ENCODE peak calls at places on chromosomes 3 and 15, in ten cellular contexts. Y is mesendoderm, M is left cardiac atrium, A is WTC11, D is HCEC 1CT, X is HEK293T, H is AG09309, V is ecto neural progenitor cell, S is endothelial cell, O is activated T-cell treated with anti-CD3 and anti-CD28 coated beads for 1 hour. T is an unnamed sample.

GRCh38 chr15:60819860-60820259 is 340.9 kb upstream of the ICE2 start:
- DNase-seq in A (no peak), H (no peak), X (no peak), O (no peak), M (no peak), S (no peak), Y (no peak), V (peak), D (no peak), T (no peak)

GRCh38 chr15:77856718-77857346 is 220.7 kb downstream of the TBC1D2B start:
- DNase-seq in O (no peak), A (no peak), X (no peak), H (no peak), D (no peak), S (no peak), M (no peak), V (peak), Y (peak), T (no peak)

GRCh38 chr15:70752142-70752754 is 11.1 kb downstream of the UACA start:
- DNase-seq in S (no peak), H (no peak), O (no peak), V (no peak), A (no peak), M (peak), X (no peak), Y (no peak), D (no peak), T (no peak)

GRCh38 chr3:18740631-18741583 is 315.8 kb upstream of the SATB1 start:
- DNase-seq in A (no peak), S (no peak), Y (no peak), V (no peak), X (no peak), H (no peak), D (no peak), M (no peak), O (peak), T (no peak)

GRCh38 chr3:11288021-11288491 is 15.9 kb downstream of the ATG7 start:
- DNase-seq in H (peak), M (no peak), V (no peak), A (no peak), S (no peak), O (no peak), D (peak), Y (no peak), X (no peak), T (no peak)

GRCh38 chr3:61564405-61565059 is 3.2 kb downstream of the PTPRG start:
- DNase-seq in M (peak), D (peak), O (no peak), V (peak), H (no peak), A (peak), S (peak), X (no peak), Y (peak), T (no peak)

GRCh38 chr3:106540743-106541142 is 671.9 kb upstream of the CBLB start:
- DNase-seq in X (peak), S (no peak), V (no peak), D (no peak), H (no peak), A (no peak), O (no peak), Y (no peak), M (no peak), T (no peak)

GRCh38 chr3:170083343-170083742 is 45.5 kb downstream of the GPR160 start:
- DNase-seq in Y (no peak), S (no peak), H (no peak), X (no peak), O (no peak), M (no peak), D (no peak), V (no peak), A (no peak), T (no peak)

GRCh38 chr3:133831966-133832801 is 26.6 kb downstream of the SRPRB start:
- DNase-seq in H (no peak), V (no peak), O (no peak), M (no peak), Y (peak), S (no peak), X (no peak), A (no peak), D (no peak), T (no peak)

T was measured in NCI-H187 treated with DMSO at 0.1 percent for 48 hours.